ENCODE peak calls at places on chromosomes 16 and 17, in six cellular contexts. O is effector memory CD4-positive, alpha-beta T cell; C is A549; I is tibial nerve; N is heart left ventricle; A is transverse colon. T is an unnamed sample. For H3K4me1, the result is how much of the 10 kb centered on the place peaks cover.

GRCh38 chr16:77191259-77191969 is 424 bp downstream of the MON1B start:
- DNase-seq in A (peak), O (no peak), N (no peak), C (peak), I (no peak), T (no peak)

GRCh38 chr16:62033065-62033464 is 3.2 kb downstream of the CDH8 start:
- DNase-seq in N (no peak), I (no peak), C (no peak), O (no peak), A (no peak), T (no peak)

GRCh38 chr16:49620158-49620867 is 235.6 kb downstream of the ZNF423 start:
- DNase-seq in I (peak), A (peak), N (peak), C (peak), O (no peak), T (no peak)

GRCh38 chr17:83105512-83105911 is 26.1 kb downstream of the METRNL start:
- DNase-seq in C (no peak), O (no peak), N (no peak), A (no peak), I (no peak), T (no peak)

GRCh38 chr16:49664221-49665215 is 191.4 kb downstream of the ZNF423 start:
- DNase-seq in I (no peak), N (peak), C (no peak), A (no peak), O (no peak), T (no peak)

GRCh38 chr17:64084086-64084939 is 45.6 kb downstream of the ERN1 start:
- DNase-seq in N (no peak), A (peak), I (no peak), C (peak), O (no peak), T (no peak)

GRCh38 chr17:49217651-49218413 is 7.3 kb downstream of the ABI3 start:
- DNase-seq in I (no peak), C (no peak), N (peak), A (peak), O (peak), T (no peak)

GRCh38 chr16:48014349-48015135 is 141.3 kb downstream of the ABCC12 start:
- DNase-seq in C (peak), I (no peak), N (no peak), O (no peak), A (no peak), T (no peak)

GRCh38 chr16:11236441-11236840 is 19.6 kb downstream of the SOCS1 start:
- DNase-seq in I (no peak), A (no peak), N (no peak), C (no peak), O (no peak), T (no peak)

GRCh38 chr17:29393451-29393850 is 3.3 kb downstream of the TAOK1 start:
- DNase-seq in A (no peak), N (no peak), C (no peak), I (no peak), O (no peak), T (no peak)

GRCh38 chr16:72021043-72021442 is 12.5 kb downstream of the DHODH start:
- DNase-seq in I (no peak), C (no peak), N (peak), O (no peak), A (no peak), T (peak)

GRCh38 chr17:42675984-42676423 is 790 bp downstream of the PLEKHH3 start:
- DNase-seq in O (no peak), N (peak), I (no peak), C (peak), A (peak), T (no peak)

GRCh38 chr16:75250089-75250808 is 1.2 kb downstream of the BCAR1 start:
- DNase-seq in A (peak), N (peak), I (no peak), O (no peak), C (no peak), T (no peak)

GRCh38 chr16:4003166-4003565 is 113.1 kb downstream of the ADCY9 start:
- DNase-seq in A (no peak), C (no peak), N (no peak), I (no peak), O (no peak), T (no peak)

GRCh38 chr17:67635688-67636087 is 82.0 kb upstream of the NOL11 start:
- DNase-seq in N (no peak), C (no peak), O (no peak), A (no peak), I (no peak), T (no peak)

GRCh38 chr17:66347661-66348604 is 45.5 kb downstream of the PRKCA start:
- DNase-seq in N (no peak), I (no peak), O (no peak), A (peak), C (peak), T (no peak)

GRCh38 chr17:17741346-17742023 is 60.2 kb downstream of the RAI1 start:
- DNase-seq in O (no peak), N (no peak), A (no peak), I (peak), C (no peak), T (no peak)

GRCh38 chr17:17836818-17837379 is at the start of gene SREBF1:
- DNase-seq in I (no peak), A (peak), C (peak), N (peak), O (peak), T (no peak)

GRCh38 chr17:10699861-10700260 is 2.5 kb downstream of the ADPRM start:
- DNase-seq in O (no peak), I (no peak), N (no peak), C (no peak), A (no peak), T (no peak)

GRCh38 chr17:8326591-8327583 is 12.8 kb upstream of the ODF4 start:
- DNase-seq in A (no peak), I (no peak), N (peak), O (no peak), C (no peak), T (no peak)

GRCh38 chr16:11689031-11689840 is 21.0 kb downstream of the SNN start:
- DNase-seq in A (no peak), I (no peak), O (no peak), N (no peak), C (no peak), T (no peak)

GRCh38 chr17:6162216-6162615 is 92.0 kb downstream of the WSCD1 start:
- DNase-seq in I (no peak), O (no peak), C (no peak), A (no peak), N (no peak), T (no peak)

GRCh38 chr17:82023447-82024241 is 539 bp downstream of the LRRC45 start:
- DNase-seq in O (no peak), I (no peak), N (no peak), A (peak), C (no peak), T (no peak)

GRCh38 chr16:83013071-83013470 is 386.3 kb downstream of the CDH13 start:
- DNase-seq in I (no peak), O (no peak), N (no peak), C (no peak), A (no peak), T (no peak)

GRCh38 chr16:80968386-80969113 is 38.1 kb downstream of the CMC2 start:
- DNase-seq in A (no peak), N (no peak), I (no peak), O (no peak), C (peak), T (no peak)

GRCh38 chr16:89431158-89431584 is 59.2 kb downstream of the ANKRD11 start:
- DNase-seq in N (no peak), O (no peak), C (peak), A (peak), I (no peak), T (no peak)

GRCh38 chr16:70018254-70018653 is 67.1 kb downstream of the CLEC18A start:
- DNase-seq in N (no peak), C (peak), A (peak), O (no peak), I (no peak), T (peak)

GRCh38 chr16:75044800-75045361 is 46.1 kb downstream of the ZNRF1 start:
- DNase-seq in N (no peak), O (no peak), A (no peak), C (peak), I (peak), T (no peak)

GRCh38 chr17:50955160-50955559 is 89.0 kb upstream of the TOB1 start:
- DNase-seq in O (no peak), C (no peak), A (no peak), I (peak), N (no peak), T (no peak)

GRCh38 chr17:50954641-50955121 is 88.5 kb upstream of the TOB1 start:
- DNase-seq in O (no peak), C (no peak), A (no peak), N (no peak), I (no peak), T (no peak)

GRCh38 chr17:50956750-50957523 is 90.8 kb upstream of the TOB1 start:
- DNase-seq in A (peak), N (peak), O (peak), C (peak), I (no peak), T (no peak)

GRCh38 chr17:50956409-50956749 is 90.2 kb upstream of the TOB1 start:
- DNase-seq in C (no peak), O (no peak), A (no peak), I (no peak), N (no peak), T (no peak)

GRCh38 chr17:50955667-50956120 is 89.5 kb upstream of the TOB1 start:
- DNase-seq in I (peak), A (no peak), C (no peak), N (no peak), O (no peak), T (no peak)
- H3K27ac ChIP-seq in I (peak), A (no peak), C (peak), N (peak), O (no peak), T (no peak)

GRCh38 chr17:9587969-9588656 is 11.7 kb downstream of the CFAP52 start:
- DNase-seq in I (no peak), C (peak), A (no peak), N (no peak), O (no peak), T (no peak)
- H3K4me1 ChIP-seq in I (under half), C (under half), A (under half), N (under half), O (under half), T (under half)

GRCh38 chr17:69331746-69332145 is 4.8 kb upstream of the ABCA5 start:
- DNase-seq in N (no peak), I (no peak), C (no peak), O (no peak), A (no peak), T (no peak)

GRCh38 chr17:69327060-69327831 is at the start of gene ABCA5:
- DNase-seq in I (peak), O (peak), C (peak), A (peak), N (peak), T (peak)

GRCh38 chr17:69325518-69326301 is 1.2 kb downstream of the ABCA5 start:
- DNase-seq in A (peak), C (no peak), I (no peak), N (no peak), O (no peak), T (no peak)

GRCh38 chr17:69323806-69324205 is 3.1 kb downstream of the ABCA5 start:
- DNase-seq in I (no peak), A (no peak), O (no peak), C (no peak), N (no peak), T (no peak)

GRCh38 chr17:69326302-69327059 is 452 bp downstream of the ABCA5 start:
- DNase-seq in C (peak), N (peak), A (no peak), O (no peak), I (no peak), T (no peak)
- H3K27ac ChIP-seq in C (peak), N (peak), A (peak), O (peak), I (peak), T (no peak)

DNA sequence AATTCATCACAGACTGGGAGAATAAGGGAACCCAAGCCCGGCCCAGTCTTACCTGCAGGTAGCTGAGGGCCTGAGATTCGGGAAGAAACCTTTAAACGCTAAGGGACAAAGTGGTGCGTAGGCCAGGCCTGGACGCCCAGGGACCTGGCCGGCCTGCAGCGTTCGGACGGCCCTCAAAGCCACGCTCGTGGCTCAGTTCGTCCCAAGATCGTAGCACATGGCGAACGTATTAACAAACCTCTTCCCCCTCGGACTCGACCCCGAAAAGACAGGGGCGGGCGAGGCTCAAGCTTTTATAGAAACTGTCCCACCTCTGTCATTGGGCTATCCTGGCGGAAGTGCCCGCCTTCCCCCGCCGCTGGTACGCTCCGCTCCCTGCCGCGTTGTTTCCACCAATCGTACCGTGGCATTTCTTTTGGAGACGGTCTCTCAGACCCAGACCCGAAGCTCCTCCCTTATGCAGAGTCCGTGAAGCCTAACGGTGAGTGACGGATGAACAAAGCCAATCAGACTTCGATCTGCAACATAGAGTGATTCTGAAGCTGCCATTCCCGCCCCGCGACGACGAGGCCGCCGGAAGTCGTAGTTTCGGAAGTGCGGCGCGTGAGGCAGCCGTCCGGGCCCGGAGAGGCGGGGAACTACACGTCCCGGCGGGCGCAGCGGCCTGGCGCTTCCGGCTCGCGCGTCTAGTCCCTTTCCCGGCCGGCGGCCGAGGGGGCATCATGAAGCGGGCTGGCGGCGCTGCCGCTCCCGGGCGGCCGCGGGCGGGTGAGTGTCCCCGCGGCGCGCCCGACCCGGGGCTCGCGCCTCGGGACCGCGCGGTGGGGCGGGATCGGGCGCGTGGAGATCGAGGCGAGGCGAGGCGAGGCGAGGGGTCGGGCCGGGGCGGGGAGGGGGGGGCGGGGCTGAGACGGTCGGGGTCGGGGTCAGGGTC is at the start of gene TRAF7:
- DNase-seq in I (peak), A (peak), O (peak), C (peak), N (peak), T (peak)
- H3K4me1 ChIP-seq in I (half or more), A (half or more), O (under half), C (half or more), N (under half), T (under half)

DNA sequence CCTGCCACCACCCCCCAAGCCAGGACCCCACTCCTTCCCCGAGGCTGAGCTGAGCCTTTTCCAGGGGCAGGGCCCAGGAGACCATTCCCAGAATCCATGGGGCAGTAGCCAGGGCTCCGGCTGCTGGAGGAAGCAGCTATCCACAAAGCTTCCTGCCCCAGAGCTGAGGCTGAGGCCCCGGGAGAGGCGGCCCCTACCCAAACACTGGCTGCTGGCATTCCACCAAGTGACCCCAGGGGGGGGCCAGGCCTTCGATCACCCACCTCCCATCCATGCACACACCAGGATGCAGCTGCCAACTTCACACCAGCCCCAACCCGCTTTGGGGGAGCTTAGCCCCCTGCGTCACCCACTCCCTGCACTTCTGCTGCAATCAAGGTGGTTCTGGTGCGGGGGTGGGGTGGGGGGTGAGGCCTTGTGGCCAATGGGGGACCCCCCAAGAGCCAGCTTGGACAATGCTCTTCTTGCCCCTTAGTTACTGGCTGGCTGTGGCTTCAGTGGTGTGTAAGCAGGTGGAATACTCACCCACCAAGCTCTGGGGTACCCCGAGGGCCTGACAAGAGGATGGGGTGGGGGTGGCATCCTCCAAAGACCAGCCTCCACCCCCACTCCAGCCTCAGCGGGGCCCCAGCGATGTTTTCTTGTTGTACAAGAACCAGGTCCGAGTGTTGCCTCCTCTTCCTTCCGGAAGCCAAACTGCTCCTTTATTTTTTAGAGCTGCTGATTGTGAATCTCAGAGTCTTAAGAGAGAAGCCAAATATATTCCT is 16.8 kb downstream of the MYBBP1A start:
- DNase-seq in C (no peak), A (no peak), O (no peak), N (peak), I (no peak), T (no peak)
- H3K27ac ChIP-seq in C (no peak), A (no peak), O (no peak), N (no peak), I (peak), T (no peak)

DNA sequence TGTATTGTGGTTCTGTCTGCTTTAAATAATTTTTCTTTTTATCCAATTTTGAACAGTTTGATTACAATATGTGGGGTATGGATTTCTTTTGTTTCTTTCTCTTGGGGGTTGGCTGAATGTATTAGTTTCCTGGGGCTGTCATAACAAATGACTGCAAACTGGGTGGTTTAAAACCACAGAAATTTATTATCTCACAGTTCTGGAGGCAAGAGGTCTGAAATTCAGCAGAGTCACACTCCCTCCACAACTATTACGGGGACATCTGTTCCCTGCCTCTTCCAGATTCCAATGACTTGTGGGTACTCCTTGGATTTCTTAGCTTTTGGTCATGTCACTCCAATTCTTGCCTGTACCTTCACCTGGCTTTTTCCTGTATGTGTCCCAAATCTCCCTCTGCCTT is 23.7 kb downstream of the COX11 start:
- DNase-seq in N (no peak), A (no peak), C (no peak), I (no peak), O (no peak), T (no peak)
- H3K4me1 ChIP-seq in N (under half), A (under half), C (under half), I (under half), O (under half), T (under half)

T was measured in iPS DF 6.9.